ENCODE peak calls at places on chromosomes 13 and 19, in nine cellular contexts. One of them, this sample, is unnamed.

GRCh38 chr13:85332595-85332994 is 466.6 kb downstream of the SLITRK6 start:
- DNase-seq in activated CD4-positive, alpha-beta T cell treated with anti-CD3 and anti-CD28 coated beads, Interleukin-2, amount 50 U/mL, for 24 hours: no peak
- DNase-seq in activated T-cell treated with anti-CD3 and anti-CD28 coated beads for 1 hour: no peak
- DNase-seq in stimulated activated CD8-positive, alpha-beta memory T cell treated with anti-CD3 and anti-CD28 coated beads, Interleukin-12 subunit alpha, Interleukin-12 subunit beta, amount 100 ng/mL, for 4 hours: no peak
- DNase-seq in NCI-H524 treated with DMSO at 0.1 percent for 48 hours: no peak
- DNase-seq in midbrain: no peak
- DNase-seq in stimulated activated CD4-positive, alpha-beta T cell treated with anti-CD3 and anti-CD28 coated beads, Interleukin-1b, Interleukin-23, amount 100 ng/mL, for 48 hours: no peak
- DNase-seq in HuH-7.5: no peak
- DNase-seq in HEK293T: no peak
- DNase-seq in this sample: no peak

GRCh38 chr13:35963982-35964665 is 167.1 kb downstream of the DCLK1 start:
- DNase-seq in activated CD4-positive, alpha-beta T cell treated with anti-CD3 and anti-CD28 coated beads, Interleukin-2, amount 50 U/mL, for 24 hours: no peak
- DNase-seq in activated T-cell treated with anti-CD3 and anti-CD28 coated beads for 1 hour: no peak
- DNase-seq in stimulated activated CD8-positive, alpha-beta memory T cell treated with anti-CD3 and anti-CD28 coated beads, Interleukin-12 subunit alpha, Interleukin-12 subunit beta, amount 100 ng/mL, for 4 hours: no peak
- DNase-seq in NCI-H524 treated with DMSO at 0.1 percent for 48 hours: no peak
- DNase-seq in midbrain: no peak
- DNase-seq in stimulated activated CD4-positive, alpha-beta T cell treated with anti-CD3 and anti-CD28 coated beads, Interleukin-1b, Interleukin-23, amount 100 ng/mL, for 48 hours: no peak
- DNase-seq in HuH-7.5: no peak
- DNase-seq in HEK293T: no peak
- DNase-seq in this sample: peak; percentile 24

GRCh38 chr13:30880756-30881155 is 25.3 kb upstream of the MEDAG start:
- DNase-seq in activated CD4-positive, alpha-beta T cell treated with anti-CD3 and anti-CD28 coated beads, Interleukin-2, amount 50 U/mL, for 24 hours: no peak
- DNase-seq in activated T-cell treated with anti-CD3 and anti-CD28 coated beads for 1 hour: no peak
- DNase-seq in stimulated activated CD8-positive, alpha-beta memory T cell treated with anti-CD3 and anti-CD28 coated beads, Interleukin-12 subunit alpha, Interleukin-12 subunit beta, amount 100 ng/mL, for 4 hours: no peak
- DNase-seq in NCI-H524 treated with DMSO at 0.1 percent for 48 hours: no peak
- DNase-seq in midbrain: no peak
- DNase-seq in stimulated activated CD4-positive, alpha-beta T cell treated with anti-CD3 and anti-CD28 coated beads, Interleukin-1b, Interleukin-23, amount 100 ng/mL, for 48 hours: no peak
- DNase-seq in HuH-7.5: no peak
- DNase-seq in HEK293T: no peak
- DNase-seq in this sample: no peak

GRCh38 chr19:8580710-8581281 is 3.6 kb upstream of the MYO1F start:
- DNase-seq in activated CD4-positive, alpha-beta T cell treated with anti-CD3 and anti-CD28 coated beads, Interleukin-2, amount 50 U/mL, for 24 hours: peak; percentile 80
- DNase-seq in activated T-cell treated with anti-CD3 and anti-CD28 coated beads for 1 hour: peak; percentile 82
- DNase-seq in stimulated activated CD8-positive, alpha-beta memory T cell treated with anti-CD3 and anti-CD28 coated beads, Interleukin-12 subunit alpha, Interleukin-12 subunit beta, amount 100 ng/mL, for 4 hours: peak; percentile 68
- DNase-seq in NCI-H524 treated with DMSO at 0.1 percent for 48 hours: no peak
- DNase-seq in midbrain: peak; percentile 49
- DNase-seq in stimulated activated CD4-positive, alpha-beta T cell treated with anti-CD3 and anti-CD28 coated beads, Interleukin-1b, Interleukin-23, amount 100 ng/mL, for 48 hours: peak; percentile 84
- DNase-seq in HuH-7.5: peak; percentile 84
- DNase-seq in HEK293T: peak; percentile 80
- DNase-seq in this sample: peak; percentile 91

GRCh38 chr19:50679177-50680125 is 30.2 kb downstream of the C19orf81 start:
- DNase-seq in activated CD4-positive, alpha-beta T cell treated with anti-CD3 and anti-CD28 coated beads, Interleukin-2, amount 50 U/mL, for 24 hours: peak; percentile 57
- DNase-seq in activated T-cell treated with anti-CD3 and anti-CD28 coated beads for 1 hour: peak; percentile 50
- DNase-seq in stimulated activated CD8-positive, alpha-beta memory T cell treated with anti-CD3 and anti-CD28 coated beads, Interleukin-12 subunit alpha, Interleukin-12 subunit beta, amount 100 ng/mL, for 4 hours: peak; percentile 56
- DNase-seq in NCI-H524 treated with DMSO at 0.1 percent for 48 hours: no peak
- DNase-seq in midbrain: peak; percentile 69
- DNase-seq in stimulated activated CD4-positive, alpha-beta T cell treated with anti-CD3 and anti-CD28 coated beads, Interleukin-1b, Interleukin-23, amount 100 ng/mL, for 48 hours: peak; percentile 83
- DNase-seq in HuH-7.5: peak; percentile 64
- DNase-seq in HEK293T: peak; percentile 99
- DNase-seq in this sample: peak; percentile 89

GRCh38 chr19:13621413-13621812 is 115.1 kb upstream of the CACNA1A start:
- DNase-seq in activated CD4-positive, alpha-beta T cell treated with anti-CD3 and anti-CD28 coated beads, Interleukin-2, amount 50 U/mL, for 24 hours: no peak
- DNase-seq in activated T-cell treated with anti-CD3 and anti-CD28 coated beads for 1 hour: no peak
- DNase-seq in stimulated activated CD8-positive, alpha-beta memory T cell treated with anti-CD3 and anti-CD28 coated beads, Interleukin-12 subunit alpha, Interleukin-12 subunit beta, amount 100 ng/mL, for 4 hours: peak; percentile 6
- DNase-seq in NCI-H524 treated with DMSO at 0.1 percent for 48 hours: no peak
- DNase-seq in midbrain: no peak
- DNase-seq in stimulated activated CD4-positive, alpha-beta T cell treated with anti-CD3 and anti-CD28 coated beads, Interleukin-1b, Interleukin-23, amount 100 ng/mL, for 48 hours: peak; percentile 75
- DNase-seq in HuH-7.5: no peak
- DNase-seq in HEK293T: no peak
- DNase-seq in this sample: no peak

GRCh38 chr19:13441810-13442512 is 64.3 kb downstream of the CACNA1A start:
- DNase-seq in activated CD4-positive, alpha-beta T cell treated with anti-CD3 and anti-CD28 coated beads, Interleukin-2, amount 50 U/mL, for 24 hours: peak; percentile 10
- DNase-seq in activated T-cell treated with anti-CD3 and anti-CD28 coated beads for 1 hour: peak; percentile 30
- DNase-seq in stimulated activated CD8-positive, alpha-beta memory T cell treated with anti-CD3 and anti-CD28 coated beads, Interleukin-12 subunit alpha, Interleukin-12 subunit beta, amount 100 ng/mL, for 4 hours: no peak
- DNase-seq in NCI-H524 treated with DMSO at 0.1 percent for 48 hours: no peak
- DNase-seq in midbrain: no peak
- DNase-seq in stimulated activated CD4-positive, alpha-beta T cell treated with anti-CD3 and anti-CD28 coated beads, Interleukin-1b, Interleukin-23, amount 100 ng/mL, for 48 hours: peak; percentile 6
- DNase-seq in HuH-7.5: peak; percentile 33
- DNase-seq in HEK293T: peak; percentile 65
- DNase-seq in this sample: peak; percentile 86

GRCh38 chr19:1521636-1522035 is 2.2 kb upstream of the PLK5 start:
- DNase-seq in activated CD4-positive, alpha-beta T cell treated with anti-CD3 and anti-CD28 coated beads, Interleukin-2, amount 50 U/mL, for 24 hours: no peak
- DNase-seq in activated T-cell treated with anti-CD3 and anti-CD28 coated beads for 1 hour: no peak
- DNase-seq in stimulated activated CD8-positive, alpha-beta memory T cell treated with anti-CD3 and anti-CD28 coated beads, Interleukin-12 subunit alpha, Interleukin-12 subunit beta, amount 100 ng/mL, for 4 hours: no peak
- DNase-seq in NCI-H524 treated with DMSO at 0.1 percent for 48 hours: no peak
- DNase-seq in midbrain: peak; percentile 79
- DNase-seq in stimulated activated CD4-positive, alpha-beta T cell treated with anti-CD3 and anti-CD28 coated beads, Interleukin-1b, Interleukin-23, amount 100 ng/mL, for 48 hours: no peak
- DNase-seq in HuH-7.5: no peak
- DNase-seq in HEK293T: no peak
- DNase-seq in this sample: no peak

GRCh38 chr13:40974460-40975407 is 44.4 kb downstream of the ELF1 start:
- DNase-seq in activated CD4-positive, alpha-beta T cell treated with anti-CD3 and anti-CD28 coated beads, Interleukin-2, amount 50 U/mL, for 24 hours: no peak
- DNase-seq in activated T-cell treated with anti-CD3 and anti-CD28 coated beads for 1 hour: no peak
- DNase-seq in stimulated activated CD8-positive, alpha-beta memory T cell treated with anti-CD3 and anti-CD28 coated beads, Interleukin-12 subunit alpha, Interleukin-12 subunit beta, amount 100 ng/mL, for 4 hours: no peak
- DNase-seq in NCI-H524 treated with DMSO at 0.1 percent for 48 hours: peak; percentile 0
- DNase-seq in midbrain: no peak
- DNase-seq in stimulated activated CD4-positive, alpha-beta T cell treated with anti-CD3 and anti-CD28 coated beads, Interleukin-1b, Interleukin-23, amount 100 ng/mL, for 48 hours: peak; percentile 28
- DNase-seq in HuH-7.5: peak; percentile 15
- DNase-seq in HEK293T: peak; percentile 50
- DNase-seq in this sample: peak; percentile 58

GRCh38 chr13:31598990-31599389 is 140.3 kb upstream of the RXFP2 start:
- DNase-seq in activated CD4-positive, alpha-beta T cell treated with anti-CD3 and anti-CD28 coated beads, Interleukin-2, amount 50 U/mL, for 24 hours: no peak
- DNase-seq in activated T-cell treated with anti-CD3 and anti-CD28 coated beads for 1 hour: no peak
- DNase-seq in stimulated activated CD8-positive, alpha-beta memory T cell treated with anti-CD3 and anti-CD28 coated beads, Interleukin-12 subunit alpha, Interleukin-12 subunit beta, amount 100 ng/mL, for 4 hours: no peak
- DNase-seq in NCI-H524 treated with DMSO at 0.1 percent for 48 hours: no peak
- DNase-seq in midbrain: no peak
- DNase-seq in stimulated activated CD4-positive, alpha-beta T cell treated with anti-CD3 and anti-CD28 coated beads, Interleukin-1b, Interleukin-23, amount 100 ng/mL, for 48 hours: no peak
- DNase-seq in HuH-7.5: no peak
- DNase-seq in HEK293T: no peak
- DNase-seq in this sample: no peak

GRCh38 chr19:3054972-3055740 is 7.1 kb downstream of the TLE5 start:
- DNase-seq in activated CD4-positive, alpha-beta T cell treated with anti-CD3 and anti-CD28 coated beads, Interleukin-2, amount 50 U/mL, for 24 hours: no peak
- DNase-seq in activated T-cell treated with anti-CD3 and anti-CD28 coated beads for 1 hour: no peak
- DNase-seq in stimulated activated CD8-positive, alpha-beta memory T cell treated with anti-CD3 and anti-CD28 coated beads, Interleukin-12 subunit alpha, Interleukin-12 subunit beta, amount 100 ng/mL, for 4 hours: no peak
- DNase-seq in NCI-H524 treated with DMSO at 0.1 percent for 48 hours: no peak
- DNase-seq in midbrain: no peak
- DNase-seq in stimulated activated CD4-positive, alpha-beta T cell treated with anti-CD3 and anti-CD28 coated beads, Interleukin-1b, Interleukin-23, amount 100 ng/mL, for 48 hours: no peak
- DNase-seq in HuH-7.5: no peak
- DNase-seq in HEK293T: no peak
- DNase-seq in this sample: no peak